ENCODE peak calls at places on chromosomes 5 and 9, in four cellular contexts. One of them, this sample, is unnamed.

GRCh38 chr5:33074548-33074947 is 363.4 kb downstream of the NPR3 start:
- DNase-seq in stomach: no peak
- DNase-seq in cardiac muscle cell: peak
- DNase-seq in Peyer's patch: no peak
- DNase-seq in this sample: no peak

GRCh38 chr5:43192558-43193170 is 639 bp downstream of the NIM1K start:
- DNase-seq in stomach: no peak
- DNase-seq in cardiac muscle cell: peak
- DNase-seq in Peyer's patch: no peak
- DNase-seq in this sample: no peak

GRCh38 chr9:77957652-77958051 is 74.0 kb downstream of the GNAQ start:
- DNase-seq in stomach: no peak
- DNase-seq in cardiac muscle cell: no peak
- DNase-seq in Peyer's patch: no peak
- DNase-seq in this sample: no peak

GRCh38 chr9:5714501-5715401 is 85.8 kb downstream of the RIC1 start:
- DNase-seq in stomach: no peak
- DNase-seq in cardiac muscle cell: peak
- DNase-seq in Peyer's patch: no peak
- DNase-seq in this sample: peak

GRCh38 chr5:124819201-124819600 is 72.8 kb upstream of the ZNF608 start:
- DNase-seq in stomach: no peak
- DNase-seq in cardiac muscle cell: no peak
- DNase-seq in Peyer's patch: no peak
- DNase-seq in this sample: no peak

GRCh38 chr9:69674112-69674511 is 1.9 kb upstream of the APBA1 start:
- DNase-seq in stomach: no peak
- DNase-seq in cardiac muscle cell: no peak
- DNase-seq in Peyer's patch: no peak
- DNase-seq in this sample: no peak

GRCh38 chr5:168047043-168047668 is 244.3 kb upstream of the WWC1 start:
- DNase-seq in stomach: peak
- DNase-seq in cardiac muscle cell: peak
- DNase-seq in Peyer's patch: no peak
- DNase-seq in this sample: peak

GRCh38 chr5:57705769-57706168 is 223.2 kb upstream of the ACTBL2 start:
- DNase-seq in stomach: no peak
- DNase-seq in cardiac muscle cell: no peak
- DNase-seq in Peyer's patch: no peak
- DNase-seq in this sample: no peak

GRCh38 chr5:149297340-149298023 is 25.8 kb downstream of the AFAP1L1 start:
- DNase-seq in stomach: no peak
- DNase-seq in cardiac muscle cell: no peak
- DNase-seq in Peyer's patch: no peak
- DNase-seq in this sample: no peak

GRCh38 chr5:177300236-177300880 is 3.2 kb downstream of the RAB24 start:
- DNase-seq in stomach: peak
- DNase-seq in cardiac muscle cell: peak
- DNase-seq in Peyer's patch: no peak
- DNase-seq in this sample: no peak

GRCh38 chr5:40497573-40497972 is 182.1 kb upstream of the PTGER4 start:
- DNase-seq in stomach: no peak
- DNase-seq in cardiac muscle cell: peak
- DNase-seq in Peyer's patch: no peak
- DNase-seq in this sample: no peak

GRCh38 chr9:96217756-96218693 is 84.0 kb downstream of the HSD17B3 start:
- DNase-seq in stomach: peak
- DNase-seq in cardiac muscle cell: peak
- DNase-seq in Peyer's patch: peak
- DNase-seq in this sample: no peak

GRCh38 chr9:77521091-77521490 is 127.0 kb downstream of the GNA14 start:
- DNase-seq in stomach: no peak
- DNase-seq in cardiac muscle cell: peak
- DNase-seq in Peyer's patch: no peak
- DNase-seq in this sample: no peak

GRCh38 chr9:1005043-1005667 is 28.7 kb downstream of the DMRT3 start:
- DNase-seq in stomach: no peak
- DNase-seq in cardiac muscle cell: peak
- DNase-seq in Peyer's patch: no peak
- DNase-seq in this sample: peak

GRCh38 chr5:36172593-36172992 is 20.7 kb downstream of the SKP2 start:
- DNase-seq in stomach: no peak
- DNase-seq in cardiac muscle cell: no peak
- DNase-seq in Peyer's patch: no peak
- DNase-seq in this sample: no peak

GRCh38 chr9:20319641-20320337 is 302.5 kb downstream of the MLLT3 start:
- DNase-seq in stomach: no peak
- DNase-seq in cardiac muscle cell: peak
- DNase-seq in Peyer's patch: no peak
- DNase-seq in this sample: peak

GRCh38 chr5:42250-42649 is 49.7 kb upstream of the PLEKHG4B start:
- DNase-seq in stomach: no peak
- DNase-seq in cardiac muscle cell: peak
- DNase-seq in Peyer's patch: no peak
- DNase-seq in this sample: no peak

GRCh38 chr5:68240196-68240595 is 24.6 kb downstream of the PIK3R1 start:
- DNase-seq in stomach: no peak
- DNase-seq in cardiac muscle cell: no peak
- DNase-seq in Peyer's patch: no peak
- DNase-seq in this sample: no peak

GRCh38 chr9:27468450-27469110 is 55.5 kb upstream of the IFNK start:
- DNase-seq in stomach: no peak
- DNase-seq in cardiac muscle cell: peak
- DNase-seq in Peyer's patch: no peak
- DNase-seq in this sample: no peak

GRCh38 chr5:176676361-176676824 is 29.1 kb downstream of the TSPAN17 start:
- DNase-seq in stomach: no peak
- DNase-seq in cardiac muscle cell: peak
- DNase-seq in Peyer's patch: no peak
- DNase-seq in this sample: no peak

GRCh38 chr5:144195443-144195842 is 24.8 kb downstream of the KCTD16 start:
- DNase-seq in stomach: no peak
- DNase-seq in cardiac muscle cell: no peak
- DNase-seq in Peyer's patch: no peak
- DNase-seq in this sample: no peak

GRCh38 chr9:16436545-16436944 is 433.9 kb downstream of the BNC2 start:
- DNase-seq in stomach: no peak
- DNase-seq in cardiac muscle cell: no peak
- DNase-seq in Peyer's patch: no peak
- DNase-seq in this sample: no peak

GRCh38 chr5:96476654-96477053 is 43.6 kb upstream of the PCSK1 start:
- DNase-seq in stomach: no peak
- DNase-seq in cardiac muscle cell: peak
- DNase-seq in Peyer's patch: no peak
- DNase-seq in this sample: no peak

GRCh38 chr5:60076746-60077145 is 183.2 kb upstream of the PDE4D start:
- DNase-seq in stomach: no peak
- DNase-seq in cardiac muscle cell: no peak
- DNase-seq in Peyer's patch: no peak
- DNase-seq in this sample: no peak

GRCh38 chr5:143782588-143783386 is 29.2 kb upstream of the HMHB1 start:
- DNase-seq in stomach: no peak
- DNase-seq in cardiac muscle cell: no peak
- DNase-seq in Peyer's patch: no peak
- DNase-seq in this sample: no peak

GRCh38 chr5:142315231-142315900 is 9.5 kb downstream of the SPRY4 start:
- DNase-seq in stomach: no peak
- DNase-seq in cardiac muscle cell: no peak
- DNase-seq in Peyer's patch: no peak
- DNase-seq in this sample: no peak

GRCh38 chr5:163134061-163134460 is 303.3 kb upstream of the CCNG1 start:
- DNase-seq in stomach: no peak
- DNase-seq in cardiac muscle cell: no peak
- DNase-seq in Peyer's patch: no peak
- DNase-seq in this sample: no peak

GRCh38 chr9:27033815-27034403 is 28.4 kb upstream of the LRRC19 start:
- DNase-seq in stomach: peak
- DNase-seq in cardiac muscle cell: peak
- DNase-seq in Peyer's patch: no peak
- DNase-seq in this sample: no peak

GRCh38 chr5:65925094-65925600 is 1.2 kb upstream of the ERBIN start:
- DNase-seq in stomach: peak
- DNase-seq in cardiac muscle cell: peak
- DNase-seq in Peyer's patch: peak
- DNase-seq in this sample: no peak

GRCh38 chr9:126114850-126115460 is 211.7 kb upstream of the MVB12B start:
- DNase-seq in stomach: peak
- DNase-seq in cardiac muscle cell: no peak
- DNase-seq in Peyer's patch: no peak
- DNase-seq in this sample: no peak

GRCh38 chr9:123861086-123861707 is 68.7 kb downstream of the DENND1A start:
- DNase-seq in stomach: no peak
- DNase-seq in cardiac muscle cell: peak
- DNase-seq in Peyer's patch: no peak
- DNase-seq in this sample: no peak

GRCh38 chr9:33117816-33118215 is 41.3 kb upstream of the SMU1 start:
- DNase-seq in stomach: no peak
- DNase-seq in cardiac muscle cell: no peak
- DNase-seq in Peyer's patch: no peak
- DNase-seq in this sample: no peak
- H3K27ac ChIP-seq in stomach: peak
- H3K27ac ChIP-seq in cardiac muscle cell: peak
- H3K27ac ChIP-seq in Peyer's patch: no peak
- H3K27ac ChIP-seq in this sample: peak

GRCh38 chr5:34682926-34683623 is 26.9 kb downstream of the RAI14 start:
- DNase-seq in stomach: peak
- DNase-seq in cardiac muscle cell: no peak
- DNase-seq in Peyer's patch: no peak
- DNase-seq in this sample: no peak
- H3K27ac ChIP-seq in stomach: peak
- H3K27ac ChIP-seq in cardiac muscle cell: no peak
- H3K27ac ChIP-seq in Peyer's patch: no peak
- H3K27ac ChIP-seq in this sample: no peak

GRCh38 chr9:95057121-95057520 is 260.4 kb downstream of the FANCC start:
- DNase-seq in stomach: no peak
- DNase-seq in cardiac muscle cell: no peak
- DNase-seq in Peyer's patch: no peak
- DNase-seq in this sample: no peak

GRCh38 chr9:95058121-95058785 is 259.3 kb downstream of the FANCC start:
- DNase-seq in stomach: no peak
- DNase-seq in cardiac muscle cell: no peak
- DNase-seq in Peyer's patch: no peak
- DNase-seq in this sample: no peak

GRCh38 chr9:95060246-95060645 is 257.3 kb downstream of the FANCC start:
- DNase-seq in stomach: no peak
- DNase-seq in cardiac muscle cell: no peak
- DNase-seq in Peyer's patch: no peak
- DNase-seq in this sample: no peak

GRCh38 chr9:95060916-95061315 is 256.6 kb downstream of the FANCC start:
- DNase-seq in stomach: no peak
- DNase-seq in cardiac muscle cell: no peak
- DNase-seq in Peyer's patch: no peak
- DNase-seq in this sample: no peak

DNA sequence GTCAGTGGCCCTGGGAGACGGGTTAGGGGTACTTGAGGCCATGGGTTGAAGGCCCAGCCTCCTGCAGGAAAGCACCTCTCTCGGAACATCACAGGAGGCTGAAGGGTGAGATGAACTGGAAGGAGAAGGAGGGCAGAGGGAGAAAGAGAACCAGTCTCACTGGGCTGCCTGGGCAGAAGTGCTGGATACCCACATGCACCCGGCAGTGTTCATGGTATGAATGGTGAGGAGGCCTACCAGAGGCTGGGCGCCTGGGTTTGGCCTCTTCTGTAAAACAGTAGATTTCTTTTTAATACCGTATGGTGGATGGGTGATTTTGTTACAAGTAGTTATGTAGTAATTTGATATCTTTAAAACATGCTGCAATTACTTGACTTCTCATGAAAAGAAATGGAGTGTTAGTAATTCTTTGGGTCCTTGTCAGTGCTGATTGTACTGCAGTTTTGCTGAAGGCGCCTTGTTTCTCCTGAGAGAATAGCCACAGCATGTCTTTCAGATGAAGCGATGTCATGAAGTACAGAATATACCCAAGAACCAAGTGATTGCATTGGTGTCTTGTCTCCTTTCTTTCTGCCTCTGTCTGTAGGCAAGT is 258.6 kb downstream of the FANCC start:
- DNase-seq in stomach: no peak
- DNase-seq in cardiac muscle cell: no peak
- DNase-seq in Peyer's patch: no peak
- DNase-seq in this sample: no peak
- H3K27ac ChIP-seq in stomach: peak
- H3K27ac ChIP-seq in cardiac muscle cell: no peak
- H3K27ac ChIP-seq in Peyer's patch: peak
- H3K27ac ChIP-seq in this sample: peak

GRCh38 chr5:14595877-14596276 is 14.3 kb downstream of the OTULINL start:
- DNase-seq in stomach: no peak
- DNase-seq in cardiac muscle cell: no peak
- DNase-seq in Peyer's patch: no peak
- DNase-seq in this sample: no peak

GRCh38 chr5:14597080-14597479 is 15.5 kb downstream of the OTULINL start:
- DNase-seq in stomach: no peak
- DNase-seq in cardiac muscle cell: no peak
- DNase-seq in Peyer's patch: no peak
- DNase-seq in this sample: no peak

GRCh38 chr5:14593326-14594036 is 11.9 kb downstream of the OTULINL start:
- DNase-seq in stomach: no peak
- DNase-seq in cardiac muscle cell: no peak
- DNase-seq in Peyer's patch: no peak
- DNase-seq in this sample: no peak

GRCh38 chr5:14595189-14595588 is 13.6 kb downstream of the OTULINL start:
- DNase-seq in stomach: no peak
- DNase-seq in cardiac muscle cell: no peak
- DNase-seq in Peyer's patch: no peak
- DNase-seq in this sample: no peak

DNA sequence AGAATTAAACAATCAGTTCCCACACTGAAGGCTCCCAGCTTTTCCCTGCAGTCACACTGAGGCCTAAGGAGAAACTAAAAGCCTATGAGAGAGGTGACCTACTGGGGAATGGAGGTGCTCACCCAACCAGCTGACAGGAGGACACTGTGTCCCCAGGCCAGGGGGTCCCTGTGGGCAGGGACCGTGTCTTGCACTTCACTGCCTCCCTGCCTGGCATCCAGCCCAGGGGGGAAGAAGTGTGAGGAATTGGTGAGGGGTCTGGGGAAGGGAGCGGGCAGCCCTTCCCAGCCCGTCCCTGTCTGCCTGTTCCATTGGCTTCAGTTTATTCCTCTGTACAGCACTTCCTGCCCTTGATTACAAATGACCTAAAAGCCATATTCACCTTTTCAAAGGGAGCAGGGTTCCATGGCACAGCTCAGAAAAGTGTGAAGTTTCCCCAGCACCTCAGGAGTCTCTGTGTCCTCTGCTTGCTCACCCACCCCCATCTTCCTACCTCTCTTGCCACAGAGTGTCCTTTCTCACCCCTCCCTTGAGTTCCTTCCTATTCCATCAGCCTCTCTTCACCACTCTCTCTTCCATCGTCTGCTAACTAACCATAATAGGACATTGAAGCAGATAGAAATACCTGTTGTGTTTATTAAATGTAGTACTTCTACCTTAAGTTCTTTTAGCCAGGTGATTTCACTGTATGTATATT is 12.9 kb downstream of the OTULINL start:
- DNase-seq in stomach: no peak
- DNase-seq in cardiac muscle cell: no peak
- DNase-seq in Peyer's patch: no peak
- DNase-seq in this sample: no peak
- H3K27ac ChIP-seq in stomach: peak
- H3K27ac ChIP-seq in cardiac muscle cell: no peak
- H3K27ac ChIP-seq in Peyer's patch: peak
- H3K27ac ChIP-seq in this sample: no peak

GRCh38 chr5:150531686-150532085 is 23.8 kb downstream of the NDST1 start:
- DNase-seq in stomach: no peak
- DNase-seq in cardiac muscle cell: no peak
- DNase-seq in Peyer's patch: no peak
- DNase-seq in this sample: no peak
- H3K27ac ChIP-seq in stomach: no peak
- H3K27ac ChIP-seq in cardiac muscle cell: no peak
- H3K27ac ChIP-seq in Peyer's patch: no peak
- H3K27ac ChIP-seq in this sample: no peak

This sample was measured in epithelial cell of prostate.